ENCODE peak calls at places on chromosomes 1 and 21, in four cellular contexts. O, Q, F and E are unnamed samples.
A peak's percentile ranks its signal among the peaks of the same experiment; 100 is the strongest.

GRCh38 chr1:19591482-19592093 is 52.5 kb upstream of the NBL1 start:
- DNase-seq in F (no peak), Q (no peak), O (no peak), E (no peak)

GRCh38 chr1:235739631-235740030 is 90.0 kb upstream of the GNG4 start:
- DNase-seq in Q (no peak), F (no peak), O (no peak), E (no peak)

GRCh38 chr1:221810406-221810805 is 68.5 kb upstream of the DUSP10 start:
- DNase-seq in F (no peak), Q (no peak), O (no peak), E (no peak)

GRCh38 chr1:236284291-236284711 is 2.5 kb upstream of the ERO1B start:
- DNase-seq in O (no peak), F (peak; percentile 33), Q (no peak), E (no peak)

GRCh38 chr21:26679299-26679698 is 106.2 kb upstream of the CYYR1 start:
- DNase-seq in F (no peak), Q (no peak), O (no peak), E (no peak)

GRCh38 chr1:3577711-3578432 is 33.4 kb downstream of the MEGF6 start:
- DNase-seq in F (no peak), O (no peak), Q (no peak), E (no peak)

GRCh38 chr1:23273450-23274133 is 56.3 kb upstream of the HTR1D start:
- DNase-seq in O (no peak), F (no peak), Q (no peak), E (no peak)

GRCh38 chr1:159775716-159776115 is 5.0 kb upstream of the DUSP23 start:
- DNase-seq in O (no peak), F (no peak), Q (no peak), E (no peak)

GRCh38 chr1:112702420-112703261 is 4.3 kb downstream of the RHOC start:
- DNase-seq in O (no peak), F (no peak), Q (no peak), E (no peak)

GRCh38 chr1:143497374-143497747 is 474.4 kb downstream of the FAM72C start:
- DNase-seq in O (no peak), F (no peak), Q (no peak), E (no peak)